ENCODE peak calls at places on chromosomes 16 and 17, in ten cellular contexts. One of them, this sample, is unnamed.

GRCh38 chr16:11349599-11350276 is 4.5 kb downstream of the RMI2 start:
- DNase-seq in stomach: peak
- DNase-seq in GM12878: no peak
- DNase-seq in sigmoid colon: peak
- DNase-seq in esophagus muscularis mucosa: no peak
- DNase-seq in H1: no peak
- DNase-seq in upper lobe of left lung: peak
- DNase-seq in HepG2: no peak
- DNase-seq in suprapubic skin: peak
- DNase-seq in K562: no peak
- DNase-seq in this sample: peak

GRCh38 chr16:53768593-53768992 is 64.6 kb downstream of the FTO start:
- DNase-seq in stomach: no peak
- DNase-seq in GM12878: no peak
- DNase-seq in sigmoid colon: no peak
- DNase-seq in esophagus muscularis mucosa: no peak
- DNase-seq in H1: no peak
- DNase-seq in upper lobe of left lung: no peak
- DNase-seq in HepG2: no peak
- DNase-seq in suprapubic skin: no peak
- DNase-seq in K562: peak
- DNase-seq in this sample: no peak

GRCh38 chr17:5121186-5121841 is 5.5 kb downstream of the USP6 start:
- DNase-seq in stomach: peak
- DNase-seq in GM12878: no peak
- DNase-seq in sigmoid colon: peak
- DNase-seq in esophagus muscularis mucosa: no peak
- DNase-seq in H1: no peak
- DNase-seq in upper lobe of left lung: no peak
- DNase-seq in HepG2: no peak
- DNase-seq in suprapubic skin: peak
- DNase-seq in K562: no peak
- DNase-seq in this sample: peak

GRCh38 chr17:71184716-71185115 is 936.1 kb upstream of the SOX9 start:
- DNase-seq in stomach: no peak
- DNase-seq in GM12878: no peak
- DNase-seq in sigmoid colon: peak
- DNase-seq in esophagus muscularis mucosa: no peak
- DNase-seq in H1: no peak
- DNase-seq in upper lobe of left lung: no peak
- DNase-seq in HepG2: no peak
- DNase-seq in suprapubic skin: no peak
- DNase-seq in K562: no peak
- DNase-seq in this sample: no peak

GRCh38 chr16:86577314-86577971 is 906 bp upstream of the FOXL1 start:
- DNase-seq in stomach: no peak
- DNase-seq in GM12878: no peak
- DNase-seq in sigmoid colon: no peak
- DNase-seq in esophagus muscularis mucosa: no peak
- DNase-seq in H1: no peak
- DNase-seq in upper lobe of left lung: no peak
- DNase-seq in HepG2: no peak
- DNase-seq in suprapubic skin: no peak
- DNase-seq in K562: no peak
- DNase-seq in this sample: no peak

GRCh38 chr16:67562918-67563707 is 787 bp downstream of the CTCF start:
- DNase-seq in stomach: peak
- DNase-seq in GM12878: no peak
- DNase-seq in sigmoid colon: peak
- DNase-seq in esophagus muscularis mucosa: no peak
- DNase-seq in H1: no peak
- DNase-seq in upper lobe of left lung: peak
- DNase-seq in HepG2: peak
- DNase-seq in suprapubic skin: peak
- DNase-seq in K562: peak
- DNase-seq in this sample: peak

GRCh38 chr16:11016524-11016988 is 72.2 kb downstream of the CLEC16A start:
- DNase-seq in stomach: no peak
- DNase-seq in GM12878: no peak
- DNase-seq in sigmoid colon: no peak
- DNase-seq in esophagus muscularis mucosa: no peak
- DNase-seq in H1: no peak
- DNase-seq in upper lobe of left lung: no peak
- DNase-seq in HepG2: peak
- DNase-seq in suprapubic skin: no peak
- DNase-seq in K562: no peak
- DNase-seq in this sample: no peak

GRCh38 chr17:59366773-59367656 is 35.6 kb downstream of the YPEL2 start:
- DNase-seq in stomach: peak
- DNase-seq in GM12878: no peak
- DNase-seq in sigmoid colon: peak
- DNase-seq in esophagus muscularis mucosa: no peak
- DNase-seq in H1: no peak
- DNase-seq in upper lobe of left lung: peak
- DNase-seq in HepG2: peak
- DNase-seq in suprapubic skin: no peak
- DNase-seq in K562: no peak
- DNase-seq in this sample: peak

GRCh38 chr16:57892447-57893096 is 78.4 kb downstream of the CNGB1 start:
- DNase-seq in stomach: peak
- DNase-seq in GM12878: no peak
- DNase-seq in sigmoid colon: no peak
- DNase-seq in esophagus muscularis mucosa: no peak
- DNase-seq in H1: no peak
- DNase-seq in upper lobe of left lung: peak
- DNase-seq in HepG2: peak
- DNase-seq in suprapubic skin: no peak
- DNase-seq in K562: no peak
- DNase-seq in this sample: peak

GRCh38 chr16:17590711-17591654 is 120.2 kb upstream of the XYLT1 start:
- DNase-seq in stomach: no peak
- DNase-seq in GM12878: no peak
- DNase-seq in sigmoid colon: no peak
- DNase-seq in esophagus muscularis mucosa: no peak
- DNase-seq in H1: no peak
- DNase-seq in upper lobe of left lung: no peak
- DNase-seq in HepG2: no peak
- DNase-seq in suprapubic skin: no peak
- DNase-seq in K562: peak
- DNase-seq in this sample: no peak

GRCh38 chr16:68339214-68339613 is 28.4 kb downstream of the PRMT7 start:
- DNase-seq in stomach: no peak
- DNase-seq in GM12878: no peak
- DNase-seq in sigmoid colon: no peak
- DNase-seq in esophagus muscularis mucosa: no peak
- DNase-seq in H1: no peak
- DNase-seq in upper lobe of left lung: no peak
- DNase-seq in HepG2: no peak
- DNase-seq in suprapubic skin: no peak
- DNase-seq in K562: no peak
- DNase-seq in this sample: no peak

GRCh38 chr16:19808061-19808621 is 76.5 kb downstream of the GPRC5B start:
- DNase-seq in stomach: peak
- DNase-seq in GM12878: peak
- DNase-seq in sigmoid colon: peak
- DNase-seq in esophagus muscularis mucosa: no peak
- DNase-seq in H1: no peak
- DNase-seq in upper lobe of left lung: no peak
- DNase-seq in HepG2: no peak
- DNase-seq in suprapubic skin: no peak
- DNase-seq in K562: no peak
- DNase-seq in this sample: no peak

GRCh38 chr17:20278805-20279204 is 188.5 kb downstream of the LGALS9B start:
- DNase-seq in stomach: no peak
- DNase-seq in GM12878: no peak
- DNase-seq in sigmoid colon: no peak
- DNase-seq in esophagus muscularis mucosa: no peak
- DNase-seq in H1: no peak
- DNase-seq in upper lobe of left lung: no peak
- DNase-seq in HepG2: no peak
- DNase-seq in suprapubic skin: no peak
- DNase-seq in K562: no peak
- DNase-seq in this sample: no peak

GRCh38 chr17:21524211-21524591 is 148.0 kb downstream of the KCNJ12 start:
- DNase-seq in stomach: no peak
- DNase-seq in GM12878: no peak
- DNase-seq in sigmoid colon: no peak
- DNase-seq in esophagus muscularis mucosa: no peak
- DNase-seq in H1: no peak
- DNase-seq in upper lobe of left lung: no peak
- DNase-seq in HepG2: no peak
- DNase-seq in suprapubic skin: no peak
- DNase-seq in K562: peak
- DNase-seq in this sample: no peak

GRCh38 chr16:74731853-74732477 is 31.3 kb upstream of the MLKL start:
- DNase-seq in stomach: no peak
- DNase-seq in GM12878: no peak
- DNase-seq in sigmoid colon: no peak
- DNase-seq in esophagus muscularis mucosa: no peak
- DNase-seq in H1: no peak
- DNase-seq in upper lobe of left lung: no peak
- DNase-seq in HepG2: peak
- DNase-seq in suprapubic skin: no peak
- DNase-seq in K562: no peak
- DNase-seq in this sample: no peak

GRCh38 chr17:75289832-75290337 is 652 bp upstream of the SLC25A19 start:
- DNase-seq in stomach: peak
- DNase-seq in GM12878: peak
- DNase-seq in sigmoid colon: peak
- DNase-seq in esophagus muscularis mucosa: peak
- DNase-seq in H1: no peak
- DNase-seq in upper lobe of left lung: peak
- DNase-seq in HepG2: no peak
- DNase-seq in suprapubic skin: no peak
- DNase-seq in K562: peak
- DNase-seq in this sample: peak

GRCh38 chr16:66544358-66544757 is 5.6 kb downstream of the TK2 start:
- DNase-seq in stomach: no peak
- DNase-seq in GM12878: no peak
- DNase-seq in sigmoid colon: no peak
- DNase-seq in esophagus muscularis mucosa: no peak
- DNase-seq in H1: no peak
- DNase-seq in upper lobe of left lung: no peak
- DNase-seq in HepG2: no peak
- DNase-seq in suprapubic skin: no peak
- DNase-seq in K562: no peak
- DNase-seq in this sample: no peak
- TF ChIP-seq POLR2A in stomach: no peak
- TF ChIP-seq POLR2A in GM12878: no peak
- TF ChIP-seq POLR2A in sigmoid colon: no peak
- TF ChIP-seq POLR2A in esophagus muscularis mucosa: no peak
- TF ChIP-seq POLR2A in H1: no peak
- TF ChIP-seq POLR2A in upper lobe of left lung: no peak
- TF ChIP-seq POLR2A in HepG2: no peak
- TF ChIP-seq POLR2A in suprapubic skin: no peak
- TF ChIP-seq POLR2A in K562: no peak
- TF ChIP-seq POLR2A in this sample: no peak

DNA sequence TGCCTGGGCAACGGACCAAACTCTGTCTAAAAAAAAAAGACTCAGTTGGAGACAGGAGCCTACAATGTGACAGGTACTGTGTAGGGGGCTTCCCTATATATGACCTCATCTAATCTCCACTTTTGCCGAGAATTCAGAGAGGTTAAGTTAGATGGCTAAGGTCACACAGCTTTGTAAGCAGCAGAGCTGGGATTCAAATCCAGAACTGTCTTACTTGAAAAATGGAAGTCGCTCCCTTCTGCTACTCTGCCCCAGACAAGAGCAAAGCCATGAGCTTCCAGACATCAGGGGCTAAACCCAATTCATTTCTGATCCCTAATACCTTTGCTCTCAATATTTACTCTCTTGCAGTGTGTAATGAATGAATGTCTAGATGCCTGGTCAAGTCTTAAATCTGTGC is 41.5 kb upstream of the ABCC12 start:
- DNase-seq in stomach: no peak
- DNase-seq in GM12878: no peak
- DNase-seq in sigmoid colon: no peak
- DNase-seq in esophagus muscularis mucosa: no peak
- DNase-seq in H1: no peak
- DNase-seq in upper lobe of left lung: no peak
- DNase-seq in HepG2: no peak
- DNase-seq in suprapubic skin: no peak
- DNase-seq in K562: no peak
- DNase-seq in this sample: no peak
- TF ChIP-seq EP300 in stomach: no peak
- TF ChIP-seq EP300 in GM12878: no peak
- TF ChIP-seq EP300 in sigmoid colon: no peak
- TF ChIP-seq EP300 in esophagus muscularis mucosa: no peak
- TF ChIP-seq EP300 in H1: no peak
- TF ChIP-seq EP300 in upper lobe of left lung: no peak
- TF ChIP-seq EP300 in HepG2: no peak
- TF ChIP-seq EP300 in suprapubic skin: no peak
- TF ChIP-seq EP300 in K562: no peak
- TF ChIP-seq EP300 in this sample: no peak

DNA sequence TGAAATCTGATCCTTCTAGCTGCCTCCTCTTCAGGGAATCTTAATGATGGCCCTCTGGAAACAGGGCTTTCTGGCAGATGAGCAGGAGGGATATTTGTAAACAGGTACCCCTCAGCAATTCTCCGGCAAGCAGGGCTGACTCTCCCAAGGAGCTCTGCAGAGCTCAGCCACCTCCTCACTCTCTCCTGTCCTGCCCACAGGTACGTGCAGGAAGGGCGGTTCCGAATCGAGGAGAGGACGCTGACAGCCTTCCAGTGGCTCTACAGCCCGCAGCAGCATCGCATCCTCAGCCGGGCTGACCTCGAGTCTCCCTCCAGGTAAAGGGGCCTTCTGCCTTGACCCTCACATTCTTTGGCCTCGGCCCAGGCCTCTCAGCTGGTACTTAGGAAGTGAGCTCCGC is 20.7 kb upstream of the CCDC92B start:
- DNase-seq in stomach: no peak
- DNase-seq in GM12878: no peak
- DNase-seq in sigmoid colon: no peak
- DNase-seq in esophagus muscularis mucosa: no peak
- DNase-seq in H1: no peak
- DNase-seq in upper lobe of left lung: no peak
- DNase-seq in HepG2: no peak
- DNase-seq in suprapubic skin: no peak
- DNase-seq in K562: no peak
- DNase-seq in this sample: no peak
- TF ChIP-seq POLR2AphosphoS5 in stomach: no peak
- TF ChIP-seq POLR2AphosphoS5 in GM12878: no peak
- TF ChIP-seq POLR2AphosphoS5 in sigmoid colon: no peak
- TF ChIP-seq POLR2AphosphoS5 in esophagus muscularis mucosa: no peak
- TF ChIP-seq POLR2AphosphoS5 in H1: no peak
- TF ChIP-seq POLR2AphosphoS5 in upper lobe of left lung: no peak
- TF ChIP-seq POLR2AphosphoS5 in HepG2: no peak
- TF ChIP-seq POLR2AphosphoS5 in suprapubic skin: no peak
- TF ChIP-seq POLR2AphosphoS5 in K562: no peak
- TF ChIP-seq POLR2AphosphoS5 in this sample: no peak

DNA sequence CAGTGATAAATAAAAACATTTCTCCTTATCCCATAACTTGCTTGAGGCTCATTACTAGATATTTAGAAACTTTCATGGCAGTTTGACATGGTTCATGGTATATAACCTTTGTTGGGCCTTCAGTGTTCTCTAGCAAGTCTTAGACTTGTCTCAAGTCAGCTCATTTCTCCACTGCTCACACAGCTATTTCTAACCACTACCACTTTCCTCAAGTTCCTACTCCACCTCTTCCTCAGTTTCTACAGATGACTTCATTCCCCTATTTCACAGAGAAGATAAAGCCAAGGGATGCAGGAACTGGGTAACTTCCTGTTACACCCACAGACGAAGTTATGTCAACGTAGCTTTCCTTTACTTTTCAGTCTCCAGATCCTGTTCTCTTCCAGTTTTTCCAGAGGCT is 23.2 kb downstream of the NLK start:
- DNase-seq in stomach: no peak
- DNase-seq in GM12878: no peak
- DNase-seq in sigmoid colon: no peak
- DNase-seq in esophagus muscularis mucosa: no peak
- DNase-seq in H1: no peak
- DNase-seq in upper lobe of left lung: no peak
- DNase-seq in HepG2: no peak
- DNase-seq in suprapubic skin: no peak
- DNase-seq in K562: no peak
- DNase-seq in this sample: no peak
- TF ChIP-seq POLR2A in stomach: no peak
- TF ChIP-seq POLR2A in GM12878: no peak
- TF ChIP-seq POLR2A in sigmoid colon: no peak
- TF ChIP-seq POLR2A in esophagus muscularis mucosa: no peak
- TF ChIP-seq POLR2A in H1: no peak
- TF ChIP-seq POLR2A in upper lobe of left lung: no peak
- TF ChIP-seq POLR2A in HepG2: no peak
- TF ChIP-seq POLR2A in suprapubic skin: no peak
- TF ChIP-seq POLR2A in K562: no peak
- TF ChIP-seq POLR2A in this sample: no peak

This sample was measured in transverse colon.